ENCODE peak calls at places on chromosomes 13 and 19, in six cellular contexts. H is pons; X is PC-3; S is naive thymus-derived CD8-positive, alpha-beta T cell; J is anterior cingulate cortex; N is fibroblast of pulmonary artery. E is an unnamed sample.

GRCh38 chr13:91242652-91243051 is 104.8 kb upstream of the MIR17HG start:
- DNase-seq in J (no peak), N (no peak), S (no peak), H (no peak), X (no peak), E (no peak)

GRCh38 chr13:113427562-113428468 is 25.5 kb downstream of the ADPRHL1 start:
- DNase-seq in S (no peak), X (no peak), N (no peak), H (no peak), J (no peak), E (no peak)

GRCh38 chr13:20249913-20250312 is 17.8 kb upstream of the GJB6 start:
- DNase-seq in N (no peak), H (no peak), X (no peak), S (no peak), J (no peak), E (no peak)

GRCh38 chr13:52158629-52159158 is 703 bp downstream of the NEK3 start:
- DNase-seq in J (peak; percentile 66), X (peak; percentile 1), N (peak; percentile 42), S (no peak), H (peak; percentile 46), E (no peak)

GRCh38 chr19:52648336-52648990 is 10.3 kb upstream of the ZNF83 start:
- DNase-seq in J (no peak), N (peak; percentile 50), S (no peak), H (no peak), X (no peak), E (no peak)

GRCh38 chr13:91764527-91764926 is 366.1 kb downstream of the GPC5 start:
- DNase-seq in H (no peak), J (no peak), S (no peak), N (no peak), X (no peak), E (no peak)

GRCh38 chr19:48290341-48290922 is 20.6 kb downstream of the ZNF114 start:
- DNase-seq in X (no peak), J (no peak), H (no peak), N (peak; percentile 29), S (no peak), E (no peak)

GRCh38 chr13:57748096-57748495 is 116.6 kb downstream of the PCDH17 start:
- DNase-seq in X (peak; percentile 6), N (peak; percentile 28), S (no peak), H (no peak), J (no peak), E (no peak)

GRCh38 chr13:44792096-44792495 is 197.2 kb downstream of the NUFIP1 start:
- DNase-seq in N (no peak), X (no peak), S (no peak), H (no peak), J (no peak), E (no peak)

GRCh38 chr19:18667531-18668251 is 15.8 kb upstream of the CRTC1 start:
- DNase-seq in X (no peak), S (no peak), N (no peak), H (no peak), J (peak; percentile 23), E (no peak)

GRCh38 chr19:55487884-55488687 is at the start of gene SSC5D:
- DNase-seq in N (peak; percentile 62), H (no peak), J (peak; percentile 38), S (no peak), X (no peak), E (no peak)

GRCh38 chr13:48902421-48902820 is 73.3 kb upstream of the FNDC3A start:
- DNase-seq in N (peak; percentile 50), X (peak; percentile 37), J (no peak), H (no peak), S (no peak), E (no peak)

GRCh38 chr13:91375119-91375729 is 23.2 kb upstream of the GPC5 start:
- DNase-seq in X (peak; percentile 19), S (no peak), N (peak; percentile 36), J (no peak), H (no peak), E (peak; percentile 31)

GRCh38 chr13:43257765-43258164 is 234.4 kb downstream of the DNAJC15 start:
- DNase-seq in J (no peak), X (no peak), H (no peak), N (no peak), S (no peak), E (no peak)

E was measured in naive B cell.